ENCODE peak calls at places on chromosome 7, in four cellular contexts. One of them, this sample, is unnamed.

GRCh38 chr7:100603697-100604077 is 1.5 kb downstream of the PCOLCE start:
- DNase-seq in upper lobe of right lung: no peak
- DNase-seq in effector memory CD4-positive, alpha-beta T cell: no peak
- DNase-seq in cardiac muscle cell: peak
- DNase-seq in this sample: peak

GRCh38 chr7:21767300-21767900 is 178.3 kb downstream of the CDCA7L start:
- DNase-seq in upper lobe of right lung: no peak
- DNase-seq in effector memory CD4-positive, alpha-beta T cell: no peak
- DNase-seq in cardiac muscle cell: peak
- DNase-seq in this sample: peak

GRCh38 chr7:135768990-135769389 is 20.4 kb upstream of the FAM180A start:
- DNase-seq in upper lobe of right lung: no peak
- DNase-seq in effector memory CD4-positive, alpha-beta T cell: no peak
- DNase-seq in cardiac muscle cell: no peak
- DNase-seq in this sample: no peak

GRCh38 chr7:142376356-142376997 is 118.6 kb upstream of the PRSS58 start:
- DNase-seq in upper lobe of right lung: no peak
- DNase-seq in effector memory CD4-positive, alpha-beta T cell: no peak
- DNase-seq in cardiac muscle cell: no peak
- DNase-seq in this sample: no peak

GRCh38 chr7:151599401-151600227 is 79.9 kb upstream of the RHEB start:
- DNase-seq in upper lobe of right lung: no peak
- DNase-seq in effector memory CD4-positive, alpha-beta T cell: no peak
- DNase-seq in cardiac muscle cell: no peak
- DNase-seq in this sample: peak

GRCh38 chr7:77903597-77903996 is 105.0 kb downstream of the PHTF2 start:
- DNase-seq in upper lobe of right lung: no peak
- DNase-seq in effector memory CD4-positive, alpha-beta T cell: no peak
- DNase-seq in cardiac muscle cell: no peak
- DNase-seq in this sample: peak

GRCh38 chr7:43590862-43591550 is 8.1 kb downstream of the STK17A start:
- DNase-seq in upper lobe of right lung: no peak
- DNase-seq in effector memory CD4-positive, alpha-beta T cell: no peak
- DNase-seq in cardiac muscle cell: no peak
- DNase-seq in this sample: no peak

GRCh38 chr7:47895026-47895425 is 53.2 kb downstream of the PKD1L1 start:
- DNase-seq in upper lobe of right lung: no peak
- DNase-seq in effector memory CD4-positive, alpha-beta T cell: no peak
- DNase-seq in cardiac muscle cell: no peak
- DNase-seq in this sample: no peak

GRCh38 chr7:24052572-24053223 is 231.3 kb upstream of the NPY start:
- DNase-seq in upper lobe of right lung: no peak
- DNase-seq in effector memory CD4-positive, alpha-beta T cell: no peak
- DNase-seq in cardiac muscle cell: no peak
- DNase-seq in this sample: peak

GRCh38 chr7:65409363-65409762 is 35.7 kb downstream of the ZNF92 start:
- DNase-seq in upper lobe of right lung: no peak
- DNase-seq in effector memory CD4-positive, alpha-beta T cell: no peak
- DNase-seq in cardiac muscle cell: no peak
- DNase-seq in this sample: no peak

GRCh38 chr7:68205826-68206225 is 1209.2 kb downstream of the TYW1 start:
- DNase-seq in upper lobe of right lung: no peak
- DNase-seq in effector memory CD4-positive, alpha-beta T cell: no peak
- DNase-seq in cardiac muscle cell: no peak
- DNase-seq in this sample: no peak

GRCh38 chr7:158595068-158595467 is 7.4 kb upstream of the PTPRN2 start:
- DNase-seq in upper lobe of right lung: no peak
- DNase-seq in effector memory CD4-positive, alpha-beta T cell: no peak
- DNase-seq in cardiac muscle cell: no peak
- DNase-seq in this sample: peak

GRCh38 chr7:106345421-106346166 is 60.8 kb upstream of the NAMPT start:
- DNase-seq in upper lobe of right lung: no peak
- DNase-seq in effector memory CD4-positive, alpha-beta T cell: no peak
- DNase-seq in cardiac muscle cell: no peak
- DNase-seq in this sample: peak

GRCh38 chr7:141462958-141463357 is 88.3 kb upstream of the AGK start:
- DNase-seq in upper lobe of right lung: no peak
- DNase-seq in effector memory CD4-positive, alpha-beta T cell: no peak
- DNase-seq in cardiac muscle cell: no peak
- DNase-seq in this sample: no peak

GRCh38 chr7:85103352-85103751 is 83.5 kb downstream of the SEMA3D start:
- DNase-seq in upper lobe of right lung: no peak
- DNase-seq in effector memory CD4-positive, alpha-beta T cell: no peak
- DNase-seq in cardiac muscle cell: no peak
- DNase-seq in this sample: no peak

GRCh38 chr7:150399861-150400778 is 21.0 kb downstream of the ZNF775 start:
- DNase-seq in upper lobe of right lung: no peak
- DNase-seq in effector memory CD4-positive, alpha-beta T cell: no peak
- DNase-seq in cardiac muscle cell: no peak
- DNase-seq in this sample: no peak

GRCh38 chr7:27181795-27182275 is 3.2 kb downstream of the HOXA11 start:
- DNase-seq in upper lobe of right lung: peak
- DNase-seq in effector memory CD4-positive, alpha-beta T cell: no peak
- DNase-seq in cardiac muscle cell: no peak
- DNase-seq in this sample: no peak

GRCh38 chr7:34823650-34824258 is 165.7 kb downstream of the NPSR1 start:
- DNase-seq in upper lobe of right lung: no peak
- DNase-seq in effector memory CD4-positive, alpha-beta T cell: no peak
- DNase-seq in cardiac muscle cell: peak
- DNase-seq in this sample: peak

GRCh38 chr7:102064361-102065025 is 222.2 kb upstream of the SH2B2 start:
- DNase-seq in upper lobe of right lung: peak
- DNase-seq in effector memory CD4-positive, alpha-beta T cell: no peak
- DNase-seq in cardiac muscle cell: no peak
- DNase-seq in this sample: peak

GRCh38 chr7:25886387-25887240 is 265.4 kb upstream of the NFE2L3 start:
- DNase-seq in upper lobe of right lung: no peak
- DNase-seq in effector memory CD4-positive, alpha-beta T cell: no peak
- DNase-seq in cardiac muscle cell: peak
- DNase-seq in this sample: no peak

GRCh38 chr7:12030116-12030515 is 181.0 kb upstream of the TMEM106B start:
- DNase-seq in upper lobe of right lung: no peak
- DNase-seq in effector memory CD4-positive, alpha-beta T cell: no peak
- DNase-seq in cardiac muscle cell: no peak
- DNase-seq in this sample: peak

GRCh38 chr7:159109092-159110035 is 35.3 kb downstream of the VIPR2 start:
- DNase-seq in upper lobe of right lung: peak
- DNase-seq in effector memory CD4-positive, alpha-beta T cell: no peak
- DNase-seq in cardiac muscle cell: peak
- DNase-seq in this sample: peak

GRCh38 chr7:138282997-138283396 is 177.1 kb upstream of the TRIM24 start:
- DNase-seq in upper lobe of right lung: no peak
- DNase-seq in effector memory CD4-positive, alpha-beta T cell: no peak
- DNase-seq in cardiac muscle cell: no peak
- DNase-seq in this sample: peak

GRCh38 chr7:151249034-151249731 is 689 bp upstream of the SMARCD3 start:
- DNase-seq in upper lobe of right lung: peak
- DNase-seq in effector memory CD4-positive, alpha-beta T cell: no peak
- DNase-seq in cardiac muscle cell: peak
- DNase-seq in this sample: peak

GRCh38 chr7:137399827-137400823 is 56.6 kb upstream of the PTN start:
- DNase-seq in upper lobe of right lung: no peak
- DNase-seq in effector memory CD4-positive, alpha-beta T cell: no peak
- DNase-seq in cardiac muscle cell: peak
- DNase-seq in this sample: no peak

GRCh38 chr7:15086882-15087281 is 184.3 kb upstream of the DGKB start:
- DNase-seq in upper lobe of right lung: no peak
- DNase-seq in effector memory CD4-positive, alpha-beta T cell: no peak
- DNase-seq in cardiac muscle cell: no peak
- DNase-seq in this sample: no peak

GRCh38 chr7:23022258-23022745 is 8.4 kb upstream of the HYCC1 start:
- DNase-seq in upper lobe of right lung: no peak
- DNase-seq in effector memory CD4-positive, alpha-beta T cell: no peak
- DNase-seq in cardiac muscle cell: no peak
- DNase-seq in this sample: peak

GRCh38 chr7:103714377-103714927 is 268.4 kb upstream of the SLC26A5 start:
- DNase-seq in upper lobe of right lung: no peak
- DNase-seq in effector memory CD4-positive, alpha-beta T cell: no peak
- DNase-seq in cardiac muscle cell: no peak
- DNase-seq in this sample: peak

GRCh38 chr7:118114175-118114574 is 69.8 kb upstream of the LSM8 start:
- DNase-seq in upper lobe of right lung: no peak
- DNase-seq in effector memory CD4-positive, alpha-beta T cell: no peak
- DNase-seq in cardiac muscle cell: no peak
- DNase-seq in this sample: no peak
- H3K4me3 ChIP-seq in upper lobe of right lung: no peak
- H3K4me3 ChIP-seq in effector memory CD4-positive, alpha-beta T cell: no peak
- H3K4me3 ChIP-seq in cardiac muscle cell: no peak
- H3K4me3 ChIP-seq in this sample: no peak

GRCh38 chr7:50304911-50305621 is 550 bp downstream of the IKZF1 start:
- DNase-seq in upper lobe of right lung: no peak
- DNase-seq in effector memory CD4-positive, alpha-beta T cell: peak
- DNase-seq in cardiac muscle cell: peak
- DNase-seq in this sample: no peak
- H3K4me3 ChIP-seq in upper lobe of right lung: peak
- H3K4me3 ChIP-seq in effector memory CD4-positive, alpha-beta T cell: peak
- H3K4me3 ChIP-seq in cardiac muscle cell: peak
- H3K4me3 ChIP-seq in this sample: peak

DNA sequence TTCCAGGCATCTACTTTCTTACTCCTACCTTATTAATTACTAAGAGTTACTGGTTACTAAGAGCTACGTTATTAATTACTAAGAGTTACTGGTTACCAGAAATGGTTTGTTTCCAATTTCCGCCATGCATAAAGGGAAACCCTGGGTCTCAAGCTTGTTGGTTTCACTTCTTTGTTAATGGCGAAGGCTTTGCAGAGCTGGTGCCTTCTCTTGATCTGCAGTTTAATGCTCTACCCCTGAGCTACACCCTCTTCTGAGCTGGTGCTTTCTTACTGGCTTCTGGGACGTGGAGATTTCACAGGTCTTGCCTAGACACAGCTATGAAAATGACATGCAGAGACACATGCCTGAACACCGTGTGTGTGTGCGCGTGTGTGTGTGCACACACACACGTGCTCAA is 560 bp downstream of the CPA4 start:
- DNase-seq in upper lobe of right lung: no peak
- DNase-seq in effector memory CD4-positive, alpha-beta T cell: no peak
- DNase-seq in cardiac muscle cell: no peak
- DNase-seq in this sample: no peak
- H3K4me3 ChIP-seq in upper lobe of right lung: no peak
- H3K4me3 ChIP-seq in effector memory CD4-positive, alpha-beta T cell: no peak
- H3K4me3 ChIP-seq in cardiac muscle cell: no peak
- H3K4me3 ChIP-seq in this sample: peak

GRCh38 chr7:20598479-20599419 is 16.7 kb upstream of the ABCB5 start:
- DNase-seq in upper lobe of right lung: no peak
- DNase-seq in effector memory CD4-positive, alpha-beta T cell: no peak
- DNase-seq in cardiac muscle cell: peak
- DNase-seq in this sample: peak
- H3K4me3 ChIP-seq in upper lobe of right lung: no peak
- H3K4me3 ChIP-seq in effector memory CD4-positive, alpha-beta T cell: no peak
- H3K4me3 ChIP-seq in cardiac muscle cell: no peak
- H3K4me3 ChIP-seq in this sample: peak

DNA sequence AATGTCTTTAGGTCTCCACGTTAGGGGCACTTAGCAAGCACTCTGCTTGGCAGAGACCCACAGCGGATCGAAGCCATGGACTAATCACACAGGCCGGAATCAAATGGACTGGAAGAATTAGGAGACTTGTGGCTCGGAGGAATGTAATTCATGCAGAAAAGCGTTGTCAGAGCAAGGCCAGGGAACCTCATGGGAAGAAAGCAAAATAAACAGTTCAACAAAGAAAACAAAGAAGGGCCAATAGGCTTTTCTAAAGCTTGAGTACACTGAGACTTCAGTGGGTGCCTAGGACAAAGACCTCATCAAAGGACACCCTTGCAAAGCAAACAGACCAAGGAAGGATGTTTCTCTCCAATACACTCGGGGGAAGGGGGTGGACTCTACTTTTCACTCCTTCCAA is 171.1 kb downstream of the GLI3 start:
- DNase-seq in upper lobe of right lung: no peak
- DNase-seq in effector memory CD4-positive, alpha-beta T cell: no peak
- DNase-seq in cardiac muscle cell: no peak
- DNase-seq in this sample: peak
- H3K4me3 ChIP-seq in upper lobe of right lung: no peak
- H3K4me3 ChIP-seq in effector memory CD4-positive, alpha-beta T cell: no peak
- H3K4me3 ChIP-seq in cardiac muscle cell: no peak
- H3K4me3 ChIP-seq in this sample: no peak

GRCh38 chr7:2864204-2864985 is 20.3 kb upstream of the GNA12 start:
- DNase-seq in upper lobe of right lung: no peak
- DNase-seq in effector memory CD4-positive, alpha-beta T cell: no peak
- DNase-seq in cardiac muscle cell: no peak
- DNase-seq in this sample: peak

GRCh38 chr7:2864999-2865670 is 21.0 kb upstream of the GNA12 start:
- DNase-seq in upper lobe of right lung: no peak
- DNase-seq in effector memory CD4-positive, alpha-beta T cell: peak
- DNase-seq in cardiac muscle cell: peak
- DNase-seq in this sample: peak

GRCh38 chr7:2861509-2861908 is 17.4 kb upstream of the GNA12 start:
- DNase-seq in upper lobe of right lung: no peak
- DNase-seq in effector memory CD4-positive, alpha-beta T cell: no peak
- DNase-seq in cardiac muscle cell: no peak
- DNase-seq in this sample: no peak

GRCh38 chr7:2862831-2863361 is 18.8 kb upstream of the GNA12 start:
- DNase-seq in upper lobe of right lung: no peak
- DNase-seq in effector memory CD4-positive, alpha-beta T cell: no peak
- DNase-seq in cardiac muscle cell: no peak
- DNase-seq in this sample: peak

GRCh38 chr7:2863461-2864066 is 19.5 kb upstream of the GNA12 start:
- DNase-seq in upper lobe of right lung: peak
- DNase-seq in effector memory CD4-positive, alpha-beta T cell: peak
- DNase-seq in cardiac muscle cell: no peak
- DNase-seq in this sample: peak
- H3K4me3 ChIP-seq in upper lobe of right lung: peak
- H3K4me3 ChIP-seq in effector memory CD4-positive, alpha-beta T cell: peak
- H3K4me3 ChIP-seq in cardiac muscle cell: no peak
- H3K4me3 ChIP-seq in this sample: peak

GRCh38 chr7:45923818-45924217 is 2.7 kb upstream of the IGFBP3 start:
- DNase-seq in upper lobe of right lung: no peak
- DNase-seq in effector memory CD4-positive, alpha-beta T cell: no peak
- DNase-seq in cardiac muscle cell: no peak
- DNase-seq in this sample: no peak

GRCh38 chr7:45922810-45923209 is 1.7 kb upstream of the IGFBP3 start:
- DNase-seq in upper lobe of right lung: no peak
- DNase-seq in effector memory CD4-positive, alpha-beta T cell: no peak
- DNase-seq in cardiac muscle cell: peak
- DNase-seq in this sample: no peak

GRCh38 chr7:45924283-45924682 is 3.2 kb upstream of the IGFBP3 start:
- DNase-seq in upper lobe of right lung: no peak
- DNase-seq in effector memory CD4-positive, alpha-beta T cell: no peak
- DNase-seq in cardiac muscle cell: no peak
- DNase-seq in this sample: peak

GRCh38 chr7:45921699-45922519 is 837 bp upstream of the IGFBP3 start:
- DNase-seq in upper lobe of right lung: no peak
- DNase-seq in effector memory CD4-positive, alpha-beta T cell: no peak
- DNase-seq in cardiac muscle cell: peak
- DNase-seq in this sample: peak

GRCh38 chr7:45923290-45923689 is 2.2 kb upstream of the IGFBP3 start:
- DNase-seq in upper lobe of right lung: peak
- DNase-seq in effector memory CD4-positive, alpha-beta T cell: no peak
- DNase-seq in cardiac muscle cell: peak
- DNase-seq in this sample: peak
- H3K4me3 ChIP-seq in upper lobe of right lung: no peak
- H3K4me3 ChIP-seq in effector memory CD4-positive, alpha-beta T cell: no peak
- H3K4me3 ChIP-seq in cardiac muscle cell: no peak
- H3K4me3 ChIP-seq in this sample: peak

This sample was measured in choroid plexus epithelial cell.